ENCODE peak calls at places on chromosomes 4 and X, in four cellular contexts. C is WTC11, P is HepG2, E is SK-N-SH. N is an unnamed sample.

GRCh38 chr4:186554890-186555827 is at the start of gene MTNR1A:
- DNase-seq in C (peak), P (no peak), E (peak), N (no peak)

GRCh38 chr4:77021614-77022089 is 54.1 kb downstream of the CCNI start:
- DNase-seq in C (no peak), P (no peak), E (no peak), N (no peak)

GRCh38 chr4:42865572-42866189 is 26.8 kb upstream of the GRXCR1 start:
- DNase-seq in C (peak), P (peak), E (peak), N (peak)

GRCh38 chrX:111100191-111100590 is 4.2 kb downstream of the PAK3 start:
- DNase-seq in C (peak), P (peak), E (peak), N (peak)

GRCh38 chr4:54332577-54332976 is 103.5 kb downstream of the PDGFRA start:
- DNase-seq in C (no peak), P (no peak), E (no peak), N (no peak)

GRCh38 chr4:139419388-139419914 is 34.5 kb upstream of the RAB33B start:
- DNase-seq in C (no peak), P (no peak), E (no peak), N (no peak)

GRCh38 chrX:45006002-45006800 is 133.2 kb downstream of the KDM6A start:
- DNase-seq in C (no peak), P (no peak), E (no peak), N (no peak)

GRCh38 chrX:5163663-5164062 is 1065.0 kb downstream of the NLGN4X start:
- DNase-seq in C (no peak), P (no peak), E (no peak), N (no peak)

GRCh38 chr4:85243857-85244256 is 231.1 kb upstream of the ARHGAP24 start:
- DNase-seq in C (no peak), P (no peak), E (peak), N (no peak)

GRCh38 chr4:109067509-109068205 is 234.8 kb downstream of the COL25A1 start:
- DNase-seq in C (no peak), P (no peak), E (no peak), N (no peak)

GRCh38 chr4:87838207-87838606 is 5.4 kb downstream of the MEPE start:
- DNase-seq in C (peak), P (no peak), E (no peak), N (peak)

GRCh38 chrX:119073200-119073905 is 560 bp downstream of the CT47C1 start:
- DNase-seq in C (no peak), P (no peak), E (no peak), N (no peak)

GRCh38 chr4:140256941-140257340 is 103.0 kb upstream of the MAML3 start:
- DNase-seq in C (no peak), P (peak), E (no peak), N (no peak)

GRCh38 chr4:184400375-184400870 is 73.9 kb downstream of the IRF2 start:
- DNase-seq in C (no peak), P (no peak), E (no peak), N (no peak)

GRCh38 chr4:119715490-119716445 is 87.2 kb upstream of the PDE5A start:
- DNase-seq in C (no peak), P (no peak), E (no peak), N (no peak)

GRCh38 chrX:153763989-153764755 is at the start of gene PLXNB3:
- DNase-seq in C (peak), P (peak), E (peak), N (peak)

GRCh38 chr4:41326776-41327175 is 70.0 kb downstream of the UCHL1 start:
- DNase-seq in C (no peak), P (no peak), E (no peak), N (no peak)

GRCh38 chrX:17654116-17654515 is 83.2 kb upstream of the SCML1 start:
- DNase-seq in C (no peak), P (no peak), E (no peak), N (no peak)

GRCh38 chrX:130085551-130085986 is 24.7 kb downstream of the ELF4 start:
- DNase-seq in C (no peak), P (no peak), E (no peak), N (no peak)

GRCh38 chr4:44760142-44760898 is 34.0 kb upstream of the GNPDA2 start:
- DNase-seq in C (no peak), P (peak), E (peak), N (peak)

GRCh38 chrX:153411255-153411987 is at the start of gene ZFP92:
- DNase-seq in C (no peak), P (no peak), E (peak), N (peak)

GRCh38 chr4:8238061-8238511 is 31.5 kb upstream of the HTRA3 start:
- DNase-seq in C (peak), P (no peak), E (no peak), N (no peak)

GRCh38 chrX:105282077-105282476 is 61.6 kb upstream of the TEX13A start:
- DNase-seq in C (no peak), P (no peak), E (no peak), N (no peak)

GRCh38 chr4:72843466-72843865 is 226.1 kb downstream of the COX18 start:
- DNase-seq in C (no peak), P (no peak), E (no peak), N (no peak)
- TF ChIP-seq FOXJ3 in C (no peak), P (no peak), E (no peak), N (no peak)

GRCh38 chrX:72102760-72103159 is 29.0 kb downstream of the RTL5 start:
- DNase-seq in C (no peak), P (no peak), E (no peak), N (no peak)

GRCh38 chrX:72107320-72107719 is 24.4 kb downstream of the RTL5 start:
- DNase-seq in C (no peak), P (no peak), E (peak), N (no peak)

GRCh38 chrX:72107841-72108590 is 23.7 kb downstream of the RTL5 start:
- DNase-seq in C (no peak), P (no peak), E (no peak), N (no peak)

GRCh38 chrX:72108666-72109065 is 23.0 kb downstream of the RTL5 start:
- DNase-seq in C (no peak), P (no peak), E (no peak), N (no peak)

GRCh38 chrX:72105436-72105835 is 26.3 kb downstream of the RTL5 start:
- DNase-seq in C (no peak), P (no peak), E (no peak), N (no peak)
- TF ChIP-seq FOXJ3 in C (no peak), P (no peak), E (no peak), N (no peak)

DNA sequence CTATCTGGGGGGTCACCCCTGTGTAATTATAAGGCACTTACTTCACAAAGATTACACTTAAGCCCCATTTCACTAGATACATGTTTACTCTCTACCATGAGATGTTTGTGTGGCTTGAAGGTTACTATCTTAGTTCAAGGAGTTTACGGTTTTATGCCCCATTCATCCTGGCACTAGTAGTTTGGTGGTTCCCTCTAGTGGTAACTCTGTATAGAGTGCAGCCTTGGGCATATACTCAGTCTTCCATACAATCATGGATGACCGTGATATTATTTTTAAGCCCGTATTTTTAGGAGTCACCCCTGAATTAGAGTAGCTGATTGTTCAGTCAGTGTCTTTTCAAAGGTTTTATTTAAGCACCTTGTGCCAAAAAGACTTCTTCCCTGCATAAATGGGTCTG is 109.9 kb upstream of the FAM47C start:
- DNase-seq in C (no peak), P (peak), E (peak), N (no peak)
- TF ChIP-seq FOXJ3 in C (no peak), P (no peak), E (no peak), N (no peak)

DNA sequence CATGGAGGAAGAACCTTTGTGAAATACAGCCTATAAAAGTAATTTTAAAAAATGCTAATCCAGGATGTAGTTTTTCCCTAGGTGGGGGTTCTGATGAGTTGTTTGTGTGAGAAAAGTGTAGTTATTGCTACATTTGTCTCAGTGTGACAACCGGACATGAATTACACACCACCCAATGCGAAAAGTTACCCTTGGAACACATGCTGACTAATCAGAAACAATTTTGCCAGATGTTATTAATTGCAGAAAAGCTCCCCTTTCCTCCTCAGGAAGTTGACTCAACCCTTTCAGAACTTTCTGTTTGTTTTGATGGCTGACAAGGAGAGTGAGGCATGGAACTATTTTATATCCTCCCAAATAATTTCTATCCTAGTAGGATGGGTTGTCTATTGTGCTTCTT is 38.1 kb upstream of the EDA2R start:
- DNase-seq in C (no peak), P (no peak), E (no peak), N (no peak)
- TF ChIP-seq FOXJ3 in C (no peak), P (no peak), E (no peak), N (no peak)

GRCh38 chr4:116342143-116342542 is 743.2 kb downstream of the TRAM1L1 start:
- DNase-seq in C (no peak), P (no peak), E (no peak), N (no peak)
- TF ChIP-seq FOXJ3 in C (no peak), P (no peak), E (no peak), N (no peak)

N was measured in K562.